ENCODE peak calls at places on chromosome 7, in ten cellular contexts. B is ACHN; F is IMR-90; D is H4; R is stimulated activated CD4-positive, alpha-beta T cell treated with anti-CD3 and anti-CD28 coated beads, Interleukin-12 subunit alpha, Interleukin-12 subunit beta, amount 100 ng/mL, for 24 hours; E is Jurkat, Clone E6-1; G is GDM1; P is DMS53; H is anterior cingulate cortex; M is NCI-H187 treated with DMSO at 0.1 percent for 48 hours. Z is an unnamed sample.
A peak's percentile ranks its signal among the peaks of the same experiment; 100 is the strongest.

GRCh38 chr7:131893627-131894345 is 337.4 kb upstream of the PODXL start:
- DNase-seq in B (no peak), F (no peak), D (no peak), R (no peak), E (no peak), G (no peak), P (no peak), H (no peak), M (no peak), Z (no peak)

GRCh38 chr7:16918288-16918895 is 36.6 kb upstream of the AGR3 start:
- DNase-seq in B (peak; percentile 66), F (peak; percentile 64), D (peak; percentile 47), R (no peak), E (peak; percentile 42), G (peak; percentile 13), P (peak; percentile 76), H (peak; percentile 5), M (no peak), Z (no peak)

GRCh38 chr7:73734619-73735525 is 3.7 kb downstream of the ABHD11 start:
- DNase-seq in B (peak; percentile 92), F (peak; percentile 72), D (peak; percentile 98), R (peak; percentile 71), E (peak; percentile 85), G (peak; percentile 87), P (peak; percentile 97), H (no peak), M (peak; percentile 63), Z (peak; percentile 90)

GRCh38 chr7:25529320-25529719 is 301.0 kb upstream of the NPVF start:
- DNase-seq in B (no peak), F (no peak), D (no peak), R (no peak), E (no peak), G (no peak), P (no peak), H (no peak), M (no peak), Z (no peak)

GRCh38 chr7:131284702-131285419 is 42.8 kb upstream of the MKLN1 start:
- DNase-seq in B (no peak), F (no peak), D (peak; percentile 21), R (no peak), E (no peak), G (no peak), P (no peak), H (no peak), M (peak; percentile 33), Z (peak; percentile 89)

GRCh38 chr7:155457544-155458316 is at the start of gene EN2:
- DNase-seq in B (peak; percentile 34), F (no peak), D (no peak), R (no peak), E (no peak), G (no peak), P (peak; percentile 30), H (no peak), M (no peak), Z (peak; percentile 71)

GRCh38 chr7:19145429-19146201 is 394 bp upstream of the FERD3L start:
- DNase-seq in B (no peak), F (no peak), D (no peak), R (no peak), E (no peak), G (no peak), P (peak; percentile 81), H (no peak), M (no peak), Z (peak; percentile 48)

GRCh38 chr7:159010951-159011820 is 133.5 kb downstream of the VIPR2 start:
- DNase-seq in B (no peak), F (no peak), D (no peak), R (no peak), E (no peak), G (no peak), P (no peak), H (no peak), M (no peak), Z (no peak)

GRCh38 chr7:140641532-140642191 is 1.0 kb upstream of the DENND2A start:
- DNase-seq in B (no peak), F (no peak), D (no peak), R (no peak), E (no peak), G (no peak), P (peak; percentile 46), H (no peak), M (no peak), Z (no peak)

GRCh38 chr7:120272896-120273475 is at the start of gene KCND2:
- DNase-seq in B (no peak), F (no peak), D (no peak), R (no peak), E (no peak), G (no peak), P (peak; percentile 79), H (no peak), M (no peak), Z (peak; percentile 55)

Z was measured in kidney.